ENCODE peak calls at places on chromosomes 4 and X, in nine cellular contexts. D is prostate gland, A is left ventricle myocardium inferior, Y is PC-3, O is tibial artery, S is suprapubic skin, K is heart left ventricle, G is pancreas, E is Peyer's patch. N is an unnamed sample.
A peak's percentile ranks its signal among the peaks of the same experiment; 100 is the strongest.

GRCh38 chr4:127400736-127401346 is 231.9 kb upstream of the INTU start:
- DNase-seq in D (peak; percentile 7), A (peak; percentile 28), Y (peak; percentile 68), O (peak; percentile 69), S (peak; percentile 62), K (peak; percentile 29), G (peak; percentile 26), E (no peak), N (no peak)

GRCh38 chrX:40155617-40156471 is 58.1 kb upstream of the BCOR start:
- DNase-seq in D (no peak), A (no peak), Y (no peak), O (no peak), S (no peak), K (no peak), G (no peak), E (no peak), N (no peak)

GRCh38 chrX:153917814-153918213 is 8.2 kb downstream of the ARHGAP4 start:
- DNase-seq in D (no peak), A (no peak), Y (no peak), O (no peak), S (no peak), K (no peak), G (no peak), E (no peak), N (no peak)

GRCh38 chr4:85700362-85700761 is 225.4 kb downstream of the ARHGAP24 start:
- DNase-seq in D (no peak), A (no peak), Y (no peak), O (no peak), S (no peak), K (no peak), G (no peak), E (no peak), N (no peak)

GRCh38 chrX:134026732-134027311 is 41.4 kb upstream of the GPC3 start:
- DNase-seq in D (peak; percentile 32), A (no peak), Y (peak; percentile 56), O (peak; percentile 56), S (no peak), K (no peak), G (peak; percentile 47), E (peak; percentile 71), N (no peak)

GRCh38 chr4:38313175-38313574 is 350.8 kb upstream of the KLF3 start:
- DNase-seq in D (no peak), A (no peak), Y (no peak), O (no peak), S (no peak), K (no peak), G (no peak), E (peak; percentile 88), N (no peak)

GRCh38 chrX:78555401-78555980 is 103.6 kb downstream of the RTL3 start:
- DNase-seq in D (no peak), A (no peak), Y (peak; percentile 44), O (no peak), S (no peak), K (no peak), G (no peak), E (no peak), N (no peak)

GRCh38 chrX:30488092-30488491 is 89.5 kb downstream of the TASL start:
- DNase-seq in D (no peak), A (no peak), Y (peak; percentile 43), O (no peak), S (no peak), K (no peak), G (no peak), E (no peak), N (no peak)

GRCh38 chrX:147920161-147920666 is 8.5 kb downstream of the FMR1 start:
- DNase-seq in D (no peak), A (no peak), Y (no peak), O (no peak), S (no peak), K (no peak), G (no peak), E (no peak), N (no peak)

GRCh38 chr4:43853565-43854345 is 594.9 kb downstream of the KCTD8 start:
- DNase-seq in D (no peak), A (no peak), Y (no peak), O (no peak), S (no peak), K (no peak), G (no peak), E (no peak), N (no peak)

GRCh38 chr4:125519376-125520171 is 204.8 kb downstream of the FAT4 start:
- DNase-seq in D (no peak), A (no peak), Y (no peak), O (no peak), S (no peak), K (no peak), G (no peak), E (no peak), N (no peak)

DNA sequence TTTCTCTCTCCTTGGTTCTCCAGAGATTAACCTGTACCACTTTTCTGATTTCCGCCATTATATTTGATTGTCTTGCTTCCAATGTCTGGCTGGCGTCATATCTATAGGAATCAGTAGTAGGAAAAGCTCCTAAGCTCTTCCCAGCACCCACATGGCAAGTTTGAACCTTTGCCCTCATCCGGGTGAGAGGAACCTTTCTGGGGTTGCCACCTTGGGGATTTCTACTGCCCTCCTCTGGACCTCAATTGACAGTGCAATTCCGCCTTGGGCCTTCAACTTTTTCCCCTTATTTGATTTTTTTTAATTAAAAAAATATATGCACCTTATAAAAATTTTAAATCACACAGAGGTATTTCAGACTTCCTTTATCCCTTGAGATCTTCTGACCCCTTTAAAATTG is 2.0 kb upstream of the CXorf66 start:
- DNase-seq in D (no peak), A (no peak), Y (peak; percentile 35), O (no peak), S (no peak), K (no peak), G (no peak), E (no peak), N (no peak)
- TF ChIP-seq CTCF in D (no peak), A (peak; percentile 12), Y (peak; percentile 47), O (no peak), S (no peak), K (no peak), G (no peak), E (no peak), N (no peak)

DNA sequence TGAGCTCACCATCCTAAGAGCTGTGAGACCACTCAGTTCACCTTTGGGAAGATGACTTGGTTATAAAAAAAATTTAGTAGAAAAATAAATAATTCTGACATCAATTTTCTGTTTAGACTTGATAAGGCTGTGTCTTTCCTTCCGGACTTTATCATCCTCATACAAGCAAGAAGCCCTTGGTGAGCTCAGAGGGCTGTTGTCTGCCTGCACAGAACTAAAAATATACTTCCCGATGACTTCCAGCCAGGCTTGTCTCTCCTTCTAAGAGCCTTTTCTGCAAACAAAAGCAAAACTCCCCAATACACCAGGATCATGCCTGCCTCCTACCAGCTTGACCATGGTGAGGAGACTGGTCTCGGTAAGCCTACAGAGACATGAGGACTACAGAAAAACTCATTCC is 58.3 kb upstream of the PHOX2B start:
- DNase-seq in D (no peak), A (no peak), Y (no peak), O (no peak), S (no peak), K (no peak), G (no peak), E (no peak), N (no peak)
- H3K4me3 ChIP-seq in D (no peak overlapping the region), A (no peak overlapping the region), Y (no peak overlapping the region), O (no peak overlapping the region), S (no peak overlapping the region), K (no peak overlapping the region), G (no peak overlapping the region), E (no peak overlapping the region), N (no peak overlapping the region)

GRCh38 chrX:120761810-120762209 is 113.9 kb downstream of the CT47B1 start:
- DNase-seq in D (no peak), A (no peak), Y (peak; percentile 12), O (no peak), S (no peak), K (peak; percentile 27), G (no peak), E (no peak), N (no peak)

GRCh38 chrX:120768681-120769080 is 107.0 kb downstream of the CT47B1 start:
- DNase-seq in D (no peak), A (no peak), Y (peak; percentile 80), O (no peak), S (no peak), K (no peak), G (no peak), E (no peak), N (no peak)

GRCh38 chrX:120759685-120760084 is 116.0 kb downstream of the CT47B1 start:
- DNase-seq in D (no peak), A (no peak), Y (no peak), O (no peak), S (no peak), K (no peak), G (no peak), E (no peak), N (no peak)

GRCh38 chrX:120768254-120768653 is 107.4 kb downstream of the CT47B1 start:
- DNase-seq in D (no peak), A (no peak), Y (peak; percentile 4), O (no peak), S (no peak), K (no peak), G (no peak), E (no peak), N (no peak)

DNA sequence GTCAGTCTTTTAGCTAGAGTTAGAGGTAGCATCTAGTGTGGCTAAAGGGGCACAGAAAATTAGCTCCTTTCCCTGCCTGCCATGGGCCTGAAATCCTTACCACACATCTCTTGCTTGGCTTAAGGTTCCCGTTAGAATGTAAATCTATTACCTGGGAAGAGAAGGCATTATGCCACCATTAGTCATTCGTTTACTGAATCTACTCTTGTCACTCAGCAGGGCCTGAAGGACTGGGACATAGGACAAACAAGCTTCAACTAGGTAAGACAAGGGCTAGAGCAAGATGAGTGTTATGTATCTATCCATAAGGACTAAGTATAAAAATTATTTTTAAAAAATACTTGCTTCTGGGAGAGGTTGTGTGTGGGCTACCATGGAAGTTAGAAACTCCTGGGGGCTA is 112.4 kb downstream of the CT47B1 start:
- DNase-seq in D (no peak), A (no peak), Y (peak; percentile 72), O (no peak), S (no peak), K (no peak), G (no peak), E (no peak), N (no peak)
- H3K27ac ChIP-seq in D (no peak overlapping the region), A (no peak overlapping the region), Y (peak overlapping the region; percentile 67), O (no peak overlapping the region), S (no peak overlapping the region), K (no peak overlapping the region), G (no peak overlapping the region), E (no peak overlapping the region), N (no peak overlapping the region)

GRCh38 chr4:139675156-139675555 is 9.5 kb downstream of the MGST2 start:
- DNase-seq in D (no peak), A (no peak), Y (no peak), O (no peak), S (no peak), K (no peak), G (no peak), E (no peak), N (no peak)
- TF ChIP-seq CTCF in D (no peak), A (no peak), Y (no peak), O (no peak), S (no peak), K (no peak), G (no peak), E (no peak), N (no peak)

GRCh38 chrX:10618911-10619310 is 1.5 kb downstream of the MID1 start:
- DNase-seq in D (no peak), A (no peak), Y (peak; percentile 30), O (no peak), S (no peak), K (no peak), G (no peak), E (no peak), N (no peak)
- H3K4me3 ChIP-seq in D (peak overlapping the region; percentile 27), A (peak overlapping the region; percentile 75), Y (peak overlapping the region; percentile 86), O (peak overlapping the region; percentile 58), S (peak overlapping the region; percentile 60), K (peak overlapping the region; percentile 86), G (peak overlapping the region; percentile 48), E (peak overlapping the region; percentile 3), N (peak overlapping the region; percentile 11)

GRCh38 chrX:131828482-131828881 is 194.6 kb upstream of the STK26 start:
- DNase-seq in D (no peak), A (no peak), Y (no peak), O (no peak), S (no peak), K (no peak), G (no peak), E (no peak), N (no peak)
- H3K27ac ChIP-seq in D (no peak overlapping the region), A (no peak overlapping the region), Y (no peak overlapping the region), O (no peak overlapping the region), S (no peak overlapping the region), K (no peak overlapping the region), G (no peak overlapping the region), E (no peak overlapping the region), N (no peak overlapping the region)